ENCODE peak calls at places on chromosomes 5 and 9, in five cellular contexts. N is GM23338, K is DND-41, P is astrocyte, U is HCT116. O is an unnamed sample. For H3K36me3, the result is how much of the 10 kb centered on the place peaks cover.

GRCh38 chr5:117100156-117100555 is 525.5 kb upstream of the SEMA6A start:
- DNase-seq in N (no peak), K (no peak), P (no peak), U (no peak), O (no peak)

GRCh38 chr9:87635656-87636501 is 90.0 kb upstream of the CTSL start:
- DNase-seq in N (no peak), K (no peak), P (no peak), U (no peak), O (no peak)

GRCh38 chr9:94946256-94946655 is 219.8 kb downstream of the AOPEP start:
- DNase-seq in N (no peak), K (no peak), P (no peak), U (no peak), O (no peak)

GRCh38 chr5:129899454-129899853 is 4.8 kb upstream of the CHSY3 start:
- DNase-seq in N (no peak), K (no peak), P (no peak), U (no peak), O (no peak)

GRCh38 chr9:18526686-18527085 is 52.7 kb downstream of the ADAMTSL1 start:
- DNase-seq in N (no peak), K (no peak), P (no peak), U (no peak), O (no peak)

GRCh38 chr5:177427211-177427822 is 841 bp downstream of the GRK6 start:
- DNase-seq in N (no peak), K (no peak), P (no peak), U (no peak), O (peak)

GRCh38 chr9:7223981-7224380 is 466.2 kb downstream of the KDM4C start:
- DNase-seq in N (no peak), K (no peak), P (no peak), U (no peak), O (no peak)

GRCh38 chr5:7857918-7858632 is 7.1 kb upstream of the CFAP90 start:
- DNase-seq in N (no peak), K (no peak), P (no peak), U (no peak), O (no peak)

GRCh38 chr5:68224561-68225187 is 9.1 kb downstream of the PIK3R1 start:
- DNase-seq in N (no peak), K (no peak), P (peak), U (no peak), O (no peak)

GRCh38 chr5:105840800-105841199 is 1829.9 kb downstream of the EFNA5 start:
- DNase-seq in N (no peak), K (no peak), P (no peak), U (no peak), O (no peak)

GRCh38 chr5:135221187-135221473 is 177.9 kb downstream of the MACROH2A1 start:
- DNase-seq in N (no peak), K (no peak), P (no peak), U (no peak), O (no peak)

GRCh38 chr9:76296561-76297276 is 97.5 kb downstream of the RFK start:
- DNase-seq in N (no peak), K (no peak), P (no peak), U (no peak), O (no peak)

GRCh38 chr5:2909035-2909434 is 157.6 kb upstream of the IRX2 start:
- DNase-seq in N (no peak), K (no peak), P (no peak), U (no peak), O (no peak)

GRCh38 chr9:133403766-133404439 is 13.9 kb downstream of the REXO4 start:
- DNase-seq in N (peak), K (peak), P (no peak), U (peak), O (peak)

GRCh38 chr5:19719117-19719516 is 268.9 kb downstream of the CDH18 start:
- DNase-seq in N (no peak), K (no peak), P (no peak), U (no peak), O (no peak)

GRCh38 chr5:37283214-37283820 is 34.1 kb upstream of the CPLANE1 start:
- DNase-seq in N (no peak), K (peak), P (no peak), U (no peak), O (peak)

GRCh38 chr9:82604947-82605656 is 457.8 kb downstream of the RASEF start:
- DNase-seq in N (no peak), K (no peak), P (peak), U (no peak), O (no peak)

GRCh38 chr5:74885170-74885569 is 19.0 kb upstream of the FAM169A start:
- DNase-seq in N (no peak), K (no peak), P (peak), U (no peak), O (peak)

DNA sequence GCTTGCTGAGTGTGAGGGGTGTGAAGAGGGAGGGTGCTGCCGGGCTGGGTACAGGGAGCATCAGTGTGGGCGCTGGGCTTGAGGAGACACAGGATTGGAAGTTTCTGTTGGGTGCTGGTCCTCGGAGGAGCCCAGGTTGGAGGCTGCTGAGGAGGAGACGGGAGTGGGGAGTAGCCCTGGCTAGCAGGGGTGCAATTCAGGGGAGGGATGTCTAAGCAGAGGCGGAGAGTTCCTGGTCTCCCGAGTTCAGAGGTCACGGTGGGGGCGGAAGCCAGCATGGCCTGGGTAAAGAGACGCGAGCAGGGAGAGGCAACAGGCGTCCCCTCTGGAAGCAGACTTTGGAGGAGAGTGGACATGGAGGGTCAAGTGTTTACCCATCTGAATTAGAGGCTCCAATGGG is 62.7 kb upstream of the CACNA1B start:
- DNase-seq in N (no peak), K (no peak), P (no peak), U (no peak), O (no peak)
- H3K36me3 ChIP-seq in N (under half), K (half or more), P (under half), U (under half), O (under half)

DNA sequence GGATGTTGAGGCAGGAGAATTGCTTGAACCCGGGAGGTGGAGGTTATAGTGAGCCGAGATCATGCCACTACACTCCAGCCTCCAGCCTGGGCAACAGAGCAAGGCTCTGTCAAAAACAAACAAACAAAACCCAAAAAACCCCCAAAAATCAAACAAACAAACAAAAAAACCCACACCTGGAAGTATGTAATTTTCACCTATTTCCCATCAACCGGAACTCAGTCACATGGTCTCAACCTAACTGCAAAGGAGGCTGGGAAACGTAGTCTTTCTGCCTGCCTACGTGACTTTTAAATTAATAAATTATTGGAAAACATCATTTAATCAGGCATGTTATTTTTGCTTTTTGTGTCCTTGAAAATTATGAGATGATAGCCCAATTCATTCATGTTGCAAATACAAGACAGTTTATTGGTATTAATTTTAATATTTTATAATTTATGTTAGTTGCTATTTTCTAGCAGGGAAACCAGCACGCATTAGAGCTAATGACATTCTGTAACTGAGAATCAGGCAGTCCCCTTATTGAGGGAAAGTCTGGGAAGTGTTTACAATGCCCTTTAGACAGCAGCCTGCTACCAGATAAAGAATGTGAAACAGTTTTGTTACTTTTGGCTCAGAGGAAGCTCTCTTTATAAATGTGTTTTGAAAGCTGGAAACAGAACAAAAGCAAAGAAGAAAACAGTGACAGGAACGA is 110.3 kb downstream of the NXNL2 start:
- DNase-seq in N (peak), K (no peak), P (peak), U (no peak), O (no peak)
- H2AFZ ChIP-seq in N (peak), K (no peak), P (peak), U (no peak), O (peak)

DNA sequence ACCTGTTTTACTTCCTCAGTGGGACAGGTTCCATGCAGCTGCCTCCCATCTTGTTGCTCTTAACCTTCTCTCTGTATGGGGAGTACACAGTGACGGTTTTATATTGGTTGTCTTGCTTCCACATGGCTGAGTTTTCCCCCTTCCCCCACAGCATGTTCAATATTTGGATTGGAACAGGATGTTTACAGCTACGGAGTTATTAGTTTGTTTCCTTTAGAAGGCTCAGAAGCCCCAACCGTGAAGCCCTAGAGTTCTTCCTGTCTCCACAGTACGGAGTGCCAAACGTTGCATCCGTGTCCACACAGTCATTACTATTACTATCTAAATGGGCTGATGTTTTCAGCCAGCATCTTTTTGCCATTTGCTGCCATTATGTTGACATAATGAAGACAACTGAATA is 277.5 kb downstream of the MARCHF11 start:
- DNase-seq in N (no peak), K (no peak), P (no peak), U (no peak), O (no peak)
- TF ChIP-seq EZH2 in N (no peak), K (no peak), P (no peak), U (no peak), O (no peak)

GRCh38 chr5:103135461-103135860 is 15.4 kb downstream of the PPIP5K2 start:
- DNase-seq in N (no peak), K (no peak), P (no peak), U (no peak), O (no peak)

GRCh38 chr5:103138202-103138601 is 18.1 kb downstream of the PPIP5K2 start:
- DNase-seq in N (no peak), K (no peak), P (no peak), U (no peak), O (no peak)

GRCh38 chr5:103132684-103133083 is 12.6 kb downstream of the PPIP5K2 start:
- DNase-seq in N (no peak), K (no peak), P (no peak), U (no peak), O (no peak)

GRCh38 chr5:103128202-103128601 is 8.1 kb downstream of the PPIP5K2 start:
- DNase-seq in N (no peak), K (no peak), P (no peak), U (no peak), O (no peak)

DNA sequence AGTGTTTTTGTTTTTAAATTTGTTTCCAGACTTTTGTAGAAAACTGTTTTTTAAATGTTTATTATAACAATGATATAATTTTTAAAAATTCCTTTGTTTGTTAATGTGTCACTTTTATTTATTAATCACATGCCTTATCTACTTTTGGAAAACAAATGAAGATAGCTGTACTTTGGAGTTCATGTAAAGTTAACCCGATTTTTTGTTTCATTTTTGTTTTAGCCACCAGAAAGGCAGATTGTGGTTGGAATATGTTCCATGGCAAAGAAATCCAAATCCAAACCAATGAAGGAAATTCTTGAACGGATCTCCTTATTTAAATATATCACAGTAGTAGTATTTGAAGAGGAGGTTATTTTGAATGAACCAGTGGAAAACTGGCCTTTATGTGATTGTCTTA is 13.1 kb downstream of the PPIP5K2 start:
- DNase-seq in N (no peak), K (no peak), P (no peak), U (no peak), O (no peak)
- H3K36me3 ChIP-seq in N (under half), K (under half), P (under half), U (under half), O (under half)